ENCODE peak calls at places on chromosomes 4 and X, in four cellular contexts. One of them, this sample, is unnamed.

GRCh38 chrX:153468008-153468580 is 2.3 kb downstream of the HAUS7 start:
- DNase-seq in activated naive CD8-positive, alpha-beta T cell treated with anti-CD3 and anti-CD28 coated beads, Interleukin-2, amount 50 U/mL, for 24 hours: no peak
- DNase-seq in IMR-90: peak
- DNase-seq in LoVo: no peak
- DNase-seq in this sample: no peak

GRCh38 chr4:121998024-121998423 is 46.2 kb upstream of the TRPC3 start:
- DNase-seq in activated naive CD8-positive, alpha-beta T cell treated with anti-CD3 and anti-CD28 coated beads, Interleukin-2, amount 50 U/mL, for 24 hours: no peak
- DNase-seq in IMR-90: no peak
- DNase-seq in LoVo: no peak
- DNase-seq in this sample: no peak

GRCh38 chrX:29858714-29859113 is 356.6 kb upstream of the MAGEB2 start:
- DNase-seq in LoVo: no peak
- DNase-seq in IMR-90: peak
- DNase-seq in activated naive CD8-positive, alpha-beta T cell treated with anti-CD3 and anti-CD28 coated beads, Interleukin-2, amount 50 U/mL, for 24 hours: no peak
- DNase-seq in this sample: no peak

GRCh38 chrX:16186380-16187007 is 19.2 kb downstream of the MAGEB17 start:
- DNase-seq in activated naive CD8-positive, alpha-beta T cell treated with anti-CD3 and anti-CD28 coated beads, Interleukin-2, amount 50 U/mL, for 24 hours: no peak
- DNase-seq in IMR-90: no peak
- DNase-seq in LoVo: no peak
- DNase-seq in this sample: no peak

GRCh38 chr4:149347139-149347538 is 468.5 kb downstream of the IQCM start:
- DNase-seq in LoVo: no peak
- DNase-seq in IMR-90: peak
- DNase-seq in activated naive CD8-positive, alpha-beta T cell treated with anti-CD3 and anti-CD28 coated beads, Interleukin-2, amount 50 U/mL, for 24 hours: no peak
- DNase-seq in this sample: no peak

GRCh38 chrX:73127700-73128241 is 48.5 kb upstream of the PABPC1L2A start:
- DNase-seq in LoVo: no peak
- DNase-seq in IMR-90: no peak
- DNase-seq in activated naive CD8-positive, alpha-beta T cell treated with anti-CD3 and anti-CD28 coated beads, Interleukin-2, amount 50 U/mL, for 24 hours: no peak
- DNase-seq in this sample: peak

GRCh38 chr4:7237863-7238262 is 45.5 kb downstream of the SORCS2 start:
- DNase-seq in IMR-90: peak
- DNase-seq in LoVo: no peak
- DNase-seq in activated naive CD8-positive, alpha-beta T cell treated with anti-CD3 and anti-CD28 coated beads, Interleukin-2, amount 50 U/mL, for 24 hours: no peak
- DNase-seq in this sample: no peak

GRCh38 chr4:163157157-163157556 is 9.5 kb downstream of the NAF1 start:
- DNase-seq in LoVo: no peak
- DNase-seq in IMR-90: peak
- DNase-seq in activated naive CD8-positive, alpha-beta T cell treated with anti-CD3 and anti-CD28 coated beads, Interleukin-2, amount 50 U/mL, for 24 hours: no peak
- DNase-seq in this sample: no peak

GRCh38 chr4:54976682-54977081 is 148.7 kb downstream of the KDR start:
- DNase-seq in IMR-90: no peak
- DNase-seq in LoVo: no peak
- DNase-seq in activated naive CD8-positive, alpha-beta T cell treated with anti-CD3 and anti-CD28 coated beads, Interleukin-2, amount 50 U/mL, for 24 hours: no peak
- DNase-seq in this sample: no peak

GRCh38 chrX:23373129-23373804 is 38.6 kb downstream of the PTCHD1 start:
- DNase-seq in activated naive CD8-positive, alpha-beta T cell treated with anti-CD3 and anti-CD28 coated beads, Interleukin-2, amount 50 U/mL, for 24 hours: no peak
- DNase-seq in LoVo: no peak
- DNase-seq in IMR-90: peak
- DNase-seq in this sample: no peak

GRCh38 chr4:143347495-143347894 is 10.8 kb downstream of the GAB1 start:
- DNase-seq in LoVo: no peak
- DNase-seq in IMR-90: no peak
- DNase-seq in activated naive CD8-positive, alpha-beta T cell treated with anti-CD3 and anti-CD28 coated beads, Interleukin-2, amount 50 U/mL, for 24 hours: no peak
- DNase-seq in this sample: no peak

GRCh38 chrX:69293776-69294601 is 128.7 kb upstream of the PJA1 start:
- DNase-seq in IMR-90: no peak
- DNase-seq in LoVo: no peak
- DNase-seq in activated naive CD8-positive, alpha-beta T cell treated with anti-CD3 and anti-CD28 coated beads, Interleukin-2, amount 50 U/mL, for 24 hours: no peak
- DNase-seq in this sample: no peak

This sample was measured in hypothalamus.